ENCODE peak calls at places on chromosomes 3 and 15, in nine cellular contexts. J is fibroblast of lung; X is AG08396; Z is T-cell; S is COR-L47; G is naive thymus-derived CD8-positive, alpha-beta T cell; C is left cardiac atrium; K is cardiac fibroblast; Q is EH. N is an unnamed sample.
A peak's percentile ranks its signal among the peaks of the same experiment; 100 is the strongest.

GRCh38 chr3:48151058-48151806 is 37.0 kb downstream of the CDC25A start:
- DNase-seq in K (peak; percentile 91), G (peak; percentile 29), X (peak; percentile 81), C (peak; percentile 80), J (peak; percentile 76), Z (peak; percentile 27), S (peak; percentile 74), Q (peak; percentile 84), N (peak; percentile 77)

GRCh38 chr3:143974181-143974876 is 2.7 kb downstream of the DIPK2A start:
- DNase-seq in K (no peak), Q (no peak), S (no peak), X (no peak), J (no peak), Z (no peak), C (no peak), G (no peak), N (no peak)

GRCh38 chr3:55467099-55467498 is 20.0 kb downstream of the WNT5A start:
- DNase-seq in G (no peak), C (no peak), Q (peak; percentile 85), X (no peak), Z (no peak), J (peak; percentile 80), K (peak; percentile 68), S (no peak), N (no peak)

GRCh38 chr3:185460719-185461350 is 38.0 kb downstream of the TMEM41A start:
- DNase-seq in Q (peak; percentile 26), X (peak; percentile 12), G (no peak), K (peak; percentile 48), J (peak; percentile 15), Z (no peak), S (no peak), C (no peak), N (no peak)

GRCh38 chr3:77536038-77536775 is 496.3 kb downstream of the ROBO2 start:
- DNase-seq in S (no peak), Z (no peak), K (no peak), Q (no peak), X (no peak), C (no peak), J (no peak), G (no peak), N (no peak)

GRCh38 chr15:62483817-62484216 is 318.7 kb upstream of the C2CD4B start:
- DNase-seq in G (no peak), C (peak; percentile 52), K (peak; percentile 70), X (no peak), Z (no peak), Q (peak; percentile 55), J (no peak), S (no peak), N (no peak)

GRCh38 chr3:160434071-160434470 is 15.5 kb downstream of the TRIM59 start:
- DNase-seq in Q (peak; percentile 75), K (peak; percentile 63), G (no peak), Z (no peak), S (no peak), J (peak; percentile 76), C (no peak), X (peak; percentile 44), N (no peak)

GRCh38 chr3:178352300-178353021 is 183.8 kb upstream of the KCNMB2 start:
- DNase-seq in K (peak; percentile 94), G (no peak), Z (no peak), J (peak; percentile 90), S (peak; percentile 13), Q (peak; percentile 95), C (no peak), X (peak; percentile 59), N (peak; percentile 16)